ENCODE peak calls at places on chromosomes 13 and 19, in five cellular contexts. One of them, this sample, is unnamed.
A peak's percentile ranks its signal among the peaks of the same experiment; 100 is the strongest.

GRCh38 chr19:44757735-44758505 is 9.4 kb downstream of the BCL3 start:
- DNase-seq in A549: no peak
- DNase-seq in CD8-positive, alpha-beta T cell: no peak
- DNase-seq in SJCRH30: no peak
- DNase-seq in adrenal gland: peak; percentile 67
- DNase-seq in this sample: no peak

GRCh38 chr13:73754727-73755292 is 379.4 kb downstream of the KLF12 start:
- DNase-seq in A549: peak; percentile 4
- DNase-seq in CD8-positive, alpha-beta T cell: no peak
- DNase-seq in SJCRH30: peak; percentile 82
- DNase-seq in adrenal gland: no peak
- DNase-seq in this sample: no peak

GRCh38 chr19:10566658-10567410 is 1.0 kb upstream of the KRI1 start:
- DNase-seq in A549: no peak
- DNase-seq in CD8-positive, alpha-beta T cell: peak; percentile 71
- DNase-seq in SJCRH30: no peak
- DNase-seq in adrenal gland: peak; percentile 47
- DNase-seq in this sample: peak; percentile 79

GRCh38 chr13:100733261-100733660 is 58.7 kb upstream of the TMTC4 start:
- DNase-seq in A549: no peak
- DNase-seq in CD8-positive, alpha-beta T cell: no peak
- DNase-seq in SJCRH30: no peak
- DNase-seq in adrenal gland: no peak
- DNase-seq in this sample: no peak

GRCh38 chr19:3554254-3555083 is 2.9 kb downstream of the MFSD12 start:
- DNase-seq in A549: no peak
- DNase-seq in CD8-positive, alpha-beta T cell: peak; percentile 38
- DNase-seq in SJCRH30: peak; percentile 42
- DNase-seq in adrenal gland: no peak
- DNase-seq in this sample: peak; percentile 82

GRCh38 chr19:39363909-39364457 is 21.8 kb downstream of the SAMD4B start:
- DNase-seq in A549: no peak
- DNase-seq in CD8-positive, alpha-beta T cell: no peak
- DNase-seq in SJCRH30: no peak
- DNase-seq in adrenal gland: no peak
- DNase-seq in this sample: no peak

GRCh38 chr19:5621945-5622464 is 571 bp downstream of the SAFB2 start:
- DNase-seq in A549: no peak
- DNase-seq in CD8-positive, alpha-beta T cell: peak; percentile 33
- DNase-seq in SJCRH30: peak; percentile 32
- DNase-seq in adrenal gland: peak; percentile 38
- DNase-seq in this sample: peak; percentile 17

GRCh38 chr19:44260343-44260681 is 626 bp downstream of the ZNF233 start:
- DNase-seq in A549: no peak
- DNase-seq in CD8-positive, alpha-beta T cell: no peak
- DNase-seq in SJCRH30: no peak
- DNase-seq in adrenal gland: no peak
- DNase-seq in this sample: no peak

GRCh38 chr19:4403005-4403761 is 743 bp downstream of the CHAF1A start:
- DNase-seq in A549: no peak
- DNase-seq in CD8-positive, alpha-beta T cell: no peak
- DNase-seq in SJCRH30: peak; percentile 26
- DNase-seq in adrenal gland: no peak
- DNase-seq in this sample: no peak

GRCh38 chr13:75566658-75567057 is 17.1 kb downstream of the UCHL3 start:
- DNase-seq in A549: peak; percentile 2
- DNase-seq in CD8-positive, alpha-beta T cell: no peak
- DNase-seq in SJCRH30: peak; percentile 12
- DNase-seq in adrenal gland: no peak
- DNase-seq in this sample: no peak

GRCh38 chr13:23799945-23800344 is 89.3 kb downstream of the MIPEP start:
- DNase-seq in A549: no peak
- DNase-seq in CD8-positive, alpha-beta T cell: no peak
- DNase-seq in SJCRH30: peak; percentile 93
- DNase-seq in adrenal gland: no peak
- DNase-seq in this sample: no peak

GRCh38 chr13:40070357-40070756 is 414.9 kb downstream of the COG6 start:
- DNase-seq in A549: no peak
- DNase-seq in CD8-positive, alpha-beta T cell: no peak
- DNase-seq in SJCRH30: no peak
- DNase-seq in adrenal gland: no peak
- DNase-seq in this sample: no peak

GRCh38 chr19:56118666-56119584 is 2.2 kb downstream of the ZNF787 start:
- DNase-seq in A549: no peak
- DNase-seq in CD8-positive, alpha-beta T cell: no peak
- DNase-seq in SJCRH30: no peak
- DNase-seq in adrenal gland: peak; percentile 77
- DNase-seq in this sample: no peak
- H3K4me1 ChIP-seq in A549: peaks cover 19% of the 10 kb centered on the region
- H3K4me1 ChIP-seq in CD8-positive, alpha-beta T cell: peaks cover 20% of the 10 kb centered on the region
- H3K4me1 ChIP-seq in SJCRH30: peaks cover 4% of the 10 kb centered on the region
- H3K4me1 ChIP-seq in adrenal gland: peaks cover 44% of the 10 kb centered on the region
- H3K4me1 ChIP-seq in this sample: peaks cover 19% of the 10 kb centered on the region

GRCh38 chr13:112580912-112581311 is 7.0 kb downstream of the TUBGCP3 start:
- DNase-seq in A549: no peak
- DNase-seq in CD8-positive, alpha-beta T cell: no peak
- DNase-seq in SJCRH30: no peak
- DNase-seq in adrenal gland: no peak
- DNase-seq in this sample: no peak

GRCh38 chr13:112580211-112580610 is 7.7 kb downstream of the TUBGCP3 start:
- DNase-seq in A549: no peak
- DNase-seq in CD8-positive, alpha-beta T cell: no peak
- DNase-seq in SJCRH30: no peak
- DNase-seq in adrenal gland: no peak
- DNase-seq in this sample: no peak

GRCh38 chr13:112586334-112586733 is 1.6 kb downstream of the TUBGCP3 start:
- DNase-seq in A549: no peak
- DNase-seq in CD8-positive, alpha-beta T cell: no peak
- DNase-seq in SJCRH30: peak; percentile 11
- DNase-seq in adrenal gland: no peak
- DNase-seq in this sample: no peak

GRCh38 chr13:112582305-112582704 is 5.6 kb downstream of the TUBGCP3 start:
- DNase-seq in A549: no peak
- DNase-seq in CD8-positive, alpha-beta T cell: no peak
- DNase-seq in SJCRH30: no peak
- DNase-seq in adrenal gland: no peak
- DNase-seq in this sample: no peak

DNA sequence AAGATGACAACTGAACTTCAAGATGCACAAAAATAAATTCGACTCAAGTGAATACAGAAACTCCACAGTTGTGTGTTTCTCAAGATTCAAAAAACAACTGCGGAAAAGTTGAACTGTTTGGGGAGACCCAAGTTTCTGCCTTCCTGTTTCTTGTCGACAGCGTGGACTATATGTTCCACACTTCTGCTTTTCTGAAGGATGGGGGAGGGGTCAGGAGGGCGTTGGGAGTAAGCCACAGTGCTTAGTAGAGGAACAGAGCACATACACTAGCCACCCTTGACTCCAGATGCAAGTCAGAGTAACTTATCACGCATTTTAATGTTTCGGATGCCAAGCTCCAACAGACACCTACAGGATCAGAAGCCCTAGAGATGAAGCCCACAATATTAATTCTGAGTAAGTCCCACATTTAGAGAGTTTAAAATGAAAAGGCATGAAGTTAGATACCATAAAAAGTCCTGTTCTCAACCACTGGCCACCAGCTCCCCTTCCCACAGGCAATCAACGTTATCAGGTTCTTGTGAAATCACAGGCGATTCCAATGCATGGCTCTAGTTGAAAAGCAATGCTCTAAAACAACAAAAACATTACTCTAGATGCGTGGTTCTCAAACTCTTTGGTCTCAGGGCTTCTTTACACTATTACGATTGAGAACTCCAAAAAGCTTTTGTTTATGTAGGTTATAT is 4.2 kb downstream of the TUBGCP3 start:
- DNase-seq in A549: no peak
- DNase-seq in CD8-positive, alpha-beta T cell: no peak
- DNase-seq in SJCRH30: no peak
- DNase-seq in adrenal gland: peak; percentile 46
- DNase-seq in this sample: no peak
- H3K4me3 ChIP-seq in A549: no peak overlapping the region
- H3K4me3 ChIP-seq in CD8-positive, alpha-beta T cell: no peak overlapping the region
- H3K4me3 ChIP-seq in SJCRH30: no peak overlapping the region
- H3K4me3 ChIP-seq in adrenal gland: no peak overlapping the region
- H3K4me3 ChIP-seq in this sample: no peak overlapping the region

DNA sequence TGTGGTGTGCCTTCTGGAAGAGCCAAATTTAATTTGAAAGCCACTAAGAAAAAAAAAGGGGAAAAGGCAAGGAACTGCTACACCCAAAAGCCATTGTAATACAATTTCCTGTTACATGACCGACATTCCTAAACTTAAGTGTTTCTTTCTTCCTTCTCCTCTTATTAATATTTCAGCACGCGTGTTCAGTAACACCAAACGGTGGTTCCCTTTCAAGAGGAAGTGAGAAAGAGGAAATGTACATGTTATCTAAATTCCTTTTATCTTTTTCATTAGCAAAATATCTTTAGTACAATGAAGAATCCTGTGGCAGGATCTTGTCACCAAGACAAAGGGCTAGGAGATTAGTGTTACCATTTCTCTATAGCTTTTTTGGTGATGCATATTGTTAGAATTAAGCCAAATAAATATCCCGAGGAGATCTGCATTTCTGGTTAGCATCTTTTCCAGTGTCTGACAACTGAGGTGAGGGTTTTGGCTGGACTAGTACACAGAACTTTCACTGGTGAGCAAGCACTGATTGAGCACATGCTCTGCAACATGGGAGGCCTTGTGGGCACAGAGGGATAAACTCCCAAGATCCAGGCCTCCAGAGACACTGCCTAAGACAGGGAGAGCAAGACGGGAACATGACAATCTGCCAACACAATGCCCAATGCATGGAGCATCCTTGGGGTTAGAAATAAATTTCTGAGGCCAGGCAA is 22.1 kb downstream of the LATS2 start:
- DNase-seq in A549: no peak
- DNase-seq in CD8-positive, alpha-beta T cell: no peak
- DNase-seq in SJCRH30: no peak
- DNase-seq in adrenal gland: no peak
- DNase-seq in this sample: no peak
- H3K4me1 ChIP-seq in A549: peaks cover 11% of the 10 kb centered on the region
- H3K4me1 ChIP-seq in CD8-positive, alpha-beta T cell: peaks cover 11% of the 10 kb centered on the region
- H3K4me1 ChIP-seq in SJCRH30: peaks cover 1% of the 10 kb centered on the region
- H3K4me1 ChIP-seq in adrenal gland: peaks cover 65% of the 10 kb centered on the region
- H3K4me1 ChIP-seq in this sample: peaks cover 10% of the 10 kb centered on the region

DNA sequence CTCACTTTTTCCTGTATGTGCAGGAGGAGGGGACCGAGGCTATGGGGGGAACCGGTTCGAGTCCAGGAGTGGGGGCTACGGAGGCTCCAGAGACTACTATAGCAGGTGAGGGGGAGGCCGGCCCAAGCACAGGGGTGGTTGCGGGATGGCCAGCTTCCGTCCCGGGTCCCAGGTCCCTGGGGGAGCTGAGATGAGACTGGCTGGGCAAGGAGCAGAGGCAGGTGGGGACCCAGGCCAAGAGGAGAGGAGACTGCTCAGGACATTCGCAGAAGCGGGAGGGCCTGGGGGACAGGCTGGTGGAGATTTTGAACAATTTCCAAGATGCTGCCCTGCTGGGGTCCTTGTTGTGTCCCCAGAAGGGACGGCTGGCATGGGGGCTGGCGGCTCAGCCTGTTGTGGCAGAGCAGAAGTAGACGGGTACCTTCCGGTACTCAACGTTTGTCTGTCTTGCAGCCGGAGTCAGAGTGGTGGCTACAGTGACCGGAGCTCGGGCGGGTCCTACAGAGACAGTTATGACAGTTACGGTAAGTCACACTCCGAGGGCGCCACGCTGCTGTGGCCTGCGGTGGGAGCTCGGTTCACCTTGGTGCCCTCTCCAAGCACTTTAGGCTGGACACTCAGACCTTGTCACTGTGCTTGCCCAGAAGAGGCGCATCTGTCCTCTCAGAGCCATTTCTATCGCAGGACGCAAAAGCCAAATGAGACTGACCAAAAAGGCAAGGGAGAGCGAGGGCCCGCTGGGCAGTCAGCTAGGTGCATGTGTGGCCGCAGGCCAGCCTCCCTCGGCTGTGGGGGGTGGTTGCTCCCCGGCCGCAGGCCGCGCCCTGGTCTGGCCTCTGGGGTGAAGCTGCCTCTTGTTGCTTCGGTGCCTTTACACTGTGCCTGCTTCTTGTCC is 2.6 kb downstream of the CIRBP start:
- DNase-seq in A549: no peak
- DNase-seq in CD8-positive, alpha-beta T cell: no peak
- DNase-seq in SJCRH30: no peak
- DNase-seq in adrenal gland: no peak
- DNase-seq in this sample: no peak
- H3K4me3 ChIP-seq in A549: no peak overlapping the region
- H3K4me3 ChIP-seq in CD8-positive, alpha-beta T cell: peak overlapping the region; percentile 84
- H3K4me3 ChIP-seq in SJCRH30: no peak overlapping the region
- H3K4me3 ChIP-seq in adrenal gland: no peak overlapping the region
- H3K4me3 ChIP-seq in this sample: peak overlapping the region; percentile 100

DNA sequence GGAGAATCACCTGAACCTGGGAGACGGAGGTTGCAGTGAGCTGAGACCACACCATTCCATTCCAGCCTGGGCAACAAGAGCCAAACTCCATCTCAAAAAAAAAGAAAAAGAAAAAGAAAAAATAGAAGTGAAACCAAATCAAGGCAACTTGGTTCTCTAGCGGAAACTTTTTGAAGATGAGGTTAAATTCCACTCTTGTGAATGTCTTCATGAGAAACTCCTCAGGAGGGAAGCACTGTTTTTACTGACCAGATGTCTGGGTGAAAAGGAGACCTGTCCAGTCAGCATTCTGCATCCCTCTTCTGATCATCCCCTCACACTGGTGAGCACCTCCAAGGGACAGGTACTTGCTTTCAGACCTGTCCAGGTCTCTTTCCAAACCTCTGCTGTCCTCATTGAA is 15.8 kb downstream of the BRD4 start:
- DNase-seq in A549: no peak
- DNase-seq in CD8-positive, alpha-beta T cell: no peak
- DNase-seq in SJCRH30: no peak
- DNase-seq in adrenal gland: no peak
- DNase-seq in this sample: no peak
- H3K4me1 ChIP-seq in A549: peaks cover 40% of the 10 kb centered on the region
- H3K4me1 ChIP-seq in CD8-positive, alpha-beta T cell: peaks cover 83% of the 10 kb centered on the region
- H3K4me1 ChIP-seq in SJCRH30: peaks cover 15% of the 10 kb centered on the region
- H3K4me1 ChIP-seq in adrenal gland: peaks cover 89% of the 10 kb centered on the region
- H3K4me1 ChIP-seq in this sample: peaks cover 92% of the 10 kb centered on the region

DNA sequence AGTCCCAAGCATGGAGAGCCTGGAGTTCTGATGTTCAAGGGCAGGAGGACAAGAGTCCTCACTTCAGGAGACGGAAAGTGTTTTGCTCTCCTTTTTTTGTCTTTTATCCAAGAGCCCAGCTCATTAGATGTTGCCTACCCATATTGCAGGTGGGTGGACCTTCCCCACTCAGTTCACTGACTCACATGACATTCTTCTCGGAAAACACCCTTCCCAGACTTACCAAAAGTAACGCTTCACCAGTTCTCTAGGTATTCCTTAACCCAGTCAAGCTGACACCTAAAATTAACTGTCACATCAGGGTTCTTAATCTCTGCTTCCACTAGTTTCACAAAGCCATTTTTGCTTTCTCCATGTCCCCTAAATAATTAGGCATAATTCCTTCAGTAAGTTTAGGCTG is 2215.4 kb upstream of the PCDH20 start:
- DNase-seq in A549: no peak
- DNase-seq in CD8-positive, alpha-beta T cell: no peak
- DNase-seq in SJCRH30: no peak
- DNase-seq in adrenal gland: no peak
- DNase-seq in this sample: no peak
- H3K4me3 ChIP-seq in A549: no peak overlapping the region
- H3K4me3 ChIP-seq in CD8-positive, alpha-beta T cell: no peak overlapping the region
- H3K4me3 ChIP-seq in SJCRH30: no peak overlapping the region
- H3K4me3 ChIP-seq in adrenal gland: no peak overlapping the region
- H3K4me3 ChIP-seq in this sample: no peak overlapping the region

This sample was measured in CD4-positive, alpha-beta memory T cell.